ENCODE peak calls at places on chromosomes 1 and 21, in ten cellular contexts. D is skeletal muscle cell, Y is AG09309, Q is putamen, I is NCI-H2081, J is Right ventricle myocardium superior, S is left cardiac atrium, K is memory B cell, X is HEK293T, E is EL. N is an unnamed sample.

GRCh38 chr21:25934771-25935224 is 200.0 kb downstream of the GABPA start:
- DNase-seq in Q (no peak), I (no peak), J (peak; percentile 69), Y (peak; percentile 83), S (peak; percentile 81), K (no peak), E (peak; percentile 93), X (no peak), D (peak; percentile 83), N (peak; percentile 93)

GRCh38 chr1:46171351-46171750 is 3.5 kb upstream of the TSPAN1 start:
- DNase-seq in Q (no peak), Y (no peak), S (peak; percentile 60), D (no peak), X (no peak), I (no peak), J (peak; percentile 61), K (no peak), E (no peak), N (no peak)

GRCh38 chr1:163186910-163187309 is 15.8 kb downstream of the RGS5 start:
- DNase-seq in S (no peak), D (no peak), K (no peak), I (no peak), J (no peak), E (no peak), Q (no peak), X (no peak), Y (no peak), N (no peak)

GRCh38 chr1:222974496-222974895 is 159.7 kb downstream of the DISP1 start:
- DNase-seq in J (no peak), D (peak; percentile 90), Q (no peak), I (no peak), K (no peak), X (no peak), Y (peak; percentile 95), E (peak; percentile 86), S (no peak), N (peak; percentile 33)

GRCh38 chr1:17258116-17258757 is 9.3 kb downstream of the PADI3 start:
- DNase-seq in Q (no peak), S (no peak), K (no peak), Y (no peak), I (no peak), J (no peak), X (no peak), D (no peak), E (no peak), N (peak; percentile 74)

GRCh38 chr1:25875856-25876692 is 566 bp upstream of the PAQR7 start:
- DNase-seq in I (no peak), Y (no peak), Q (no peak), J (no peak), X (no peak), D (no peak), E (no peak), S (no peak), K (no peak), N (no peak)

GRCh38 chr1:173420330-173420806 is 56.8 kb upstream of the PRDX6 start:
- DNase-seq in D (no peak), X (peak; percentile 74), Y (no peak), J (peak; percentile 51), K (peak; percentile 65), I (peak; percentile 68), E (peak; percentile 85), Q (peak; percentile 64), S (peak; percentile 62), N (peak; percentile 52)

GRCh38 chr1:147242449-147243227 is at the start of gene CHD1L:
- DNase-seq in D (peak; percentile 87), S (peak; percentile 97), K (peak; percentile 96), Y (peak; percentile 86), I (peak; percentile 96), Q (peak; percentile 95), E (peak; percentile 94), X (peak; percentile 93), J (peak; percentile 99), N (peak; percentile 85)

GRCh38 chr1:3061981-3062615 is 6.9 kb upstream of the PRDM16 start:
- DNase-seq in Q (no peak), K (no peak), I (no peak), D (no peak), J (no peak), S (peak; percentile 13), E (no peak), X (no peak), Y (no peak), N (no peak)

GRCh38 chr21:28541371-28542112 is 451.1 kb downstream of the LTN1 start:
- DNase-seq in E (peak; percentile 47), Q (no peak), Y (no peak), S (no peak), I (no peak), J (no peak), X (no peak), D (no peak), K (no peak), N (no peak)

GRCh38 chr1:8055973-8056372 is 29.9 kb upstream of the ERRFI1 start:
- DNase-seq in S (no peak), K (no peak), D (peak; percentile 63), I (no peak), J (no peak), Q (peak; percentile 12), Y (peak; percentile 57), X (no peak), E (peak; percentile 75), N (peak; percentile 97)

GRCh38 chr1:11681071-11681771 is at the start of gene MAD2L2:
- DNase-seq in S (peak; percentile 91), J (peak; percentile 92), I (peak; percentile 90), Y (peak; percentile 31), K (peak; percentile 92), X (peak; percentile 91), Q (peak; percentile 87), E (peak; percentile 93), D (peak; percentile 30), N (peak; percentile 67)

GRCh38 chr1:63984257-63984626 is 210.4 kb downstream of the ROR1 start:
- DNase-seq in K (no peak), Y (no peak), J (no peak), Q (no peak), D (no peak), I (no peak), E (peak; percentile 39), S (no peak), X (no peak), N (no peak)